ENCODE peak calls at places on chromosome 4, in ten cellular contexts. One of them, this sample, is unnamed.

GRCh38 chr4:1093391-1094335 is 19.7 kb downstream of the RNF212 start:
- DNase-seq in left colon: no peak
- DNase-seq in IMR-90: no peak
- DNase-seq in lower leg skin: no peak
- DNase-seq in stimulated activated CD4-positive, alpha-beta T cell treated with anti-CD3 and anti-CD28 coated beads, Interleukin-12 subunit alpha, Interleukin-12 subunit beta, amount 100 ng/mL, for 24 hours: no peak
- DNase-seq in iPS DF 19.7: no peak
- DNase-seq in endodermal cell: no peak
- DNase-seq in mammary epithelial cell: no peak
- DNase-seq in breast epithelium: peak
- DNase-seq in NCI-H1105 treated with DMSO at 0.1 percent for 48 hours: no peak
- DNase-seq in this sample: no peak

GRCh38 chr4:71167083-71167482 is 171.7 kb upstream of the SLC4A4 start:
- DNase-seq in left colon: no peak
- DNase-seq in IMR-90: no peak
- DNase-seq in lower leg skin: no peak
- DNase-seq in stimulated activated CD4-positive, alpha-beta T cell treated with anti-CD3 and anti-CD28 coated beads, Interleukin-12 subunit alpha, Interleukin-12 subunit beta, amount 100 ng/mL, for 24 hours: no peak
- DNase-seq in iPS DF 19.7: no peak
- DNase-seq in endodermal cell: no peak
- DNase-seq in mammary epithelial cell: no peak
- DNase-seq in breast epithelium: no peak
- DNase-seq in NCI-H1105 treated with DMSO at 0.1 percent for 48 hours: no peak
- DNase-seq in this sample: no peak

GRCh38 chr4:62644372-62644771 is 1444.2 kb downstream of the ADGRL3 start:
- DNase-seq in left colon: peak
- DNase-seq in IMR-90: no peak
- DNase-seq in lower leg skin: no peak
- DNase-seq in stimulated activated CD4-positive, alpha-beta T cell treated with anti-CD3 and anti-CD28 coated beads, Interleukin-12 subunit alpha, Interleukin-12 subunit beta, amount 100 ng/mL, for 24 hours: no peak
- DNase-seq in iPS DF 19.7: peak
- DNase-seq in endodermal cell: peak
- DNase-seq in mammary epithelial cell: peak
- DNase-seq in breast epithelium: no peak
- DNase-seq in NCI-H1105 treated with DMSO at 0.1 percent for 48 hours: peak
- DNase-seq in this sample: no peak

GRCh38 chr4:46836584-46836983 is 72.5 kb downstream of the COX7B2 start:
- DNase-seq in left colon: no peak
- DNase-seq in IMR-90: no peak
- DNase-seq in lower leg skin: no peak
- DNase-seq in stimulated activated CD4-positive, alpha-beta T cell treated with anti-CD3 and anti-CD28 coated beads, Interleukin-12 subunit alpha, Interleukin-12 subunit beta, amount 100 ng/mL, for 24 hours: no peak
- DNase-seq in iPS DF 19.7: no peak
- DNase-seq in endodermal cell: no peak
- DNase-seq in mammary epithelial cell: no peak
- DNase-seq in breast epithelium: no peak
- DNase-seq in NCI-H1105 treated with DMSO at 0.1 percent for 48 hours: no peak
- DNase-seq in this sample: no peak

GRCh38 chr4:1072830-1073446 is 40.4 kb downstream of the RNF212 start:
- DNase-seq in left colon: peak
- DNase-seq in IMR-90: peak
- DNase-seq in lower leg skin: peak
- DNase-seq in stimulated activated CD4-positive, alpha-beta T cell treated with anti-CD3 and anti-CD28 coated beads, Interleukin-12 subunit alpha, Interleukin-12 subunit beta, amount 100 ng/mL, for 24 hours: no peak
- DNase-seq in iPS DF 19.7: no peak
- DNase-seq in endodermal cell: peak
- DNase-seq in mammary epithelial cell: peak
- DNase-seq in breast epithelium: no peak
- DNase-seq in NCI-H1105 treated with DMSO at 0.1 percent for 48 hours: no peak
- DNase-seq in this sample: peak

GRCh38 chr4:4415806-4416805 is 29.2 kb downstream of the NSG1 start:
- DNase-seq in left colon: no peak
- DNase-seq in IMR-90: no peak
- DNase-seq in lower leg skin: no peak
- DNase-seq in stimulated activated CD4-positive, alpha-beta T cell treated with anti-CD3 and anti-CD28 coated beads, Interleukin-12 subunit alpha, Interleukin-12 subunit beta, amount 100 ng/mL, for 24 hours: no peak
- DNase-seq in iPS DF 19.7: no peak
- DNase-seq in endodermal cell: peak
- DNase-seq in mammary epithelial cell: no peak
- DNase-seq in breast epithelium: peak
- DNase-seq in NCI-H1105 treated with DMSO at 0.1 percent for 48 hours: no peak
- DNase-seq in this sample: no peak

GRCh38 chr4:148831945-148832344 is 389.7 kb upstream of the NR3C2 start:
- DNase-seq in left colon: no peak
- DNase-seq in IMR-90: peak
- DNase-seq in lower leg skin: no peak
- DNase-seq in stimulated activated CD4-positive, alpha-beta T cell treated with anti-CD3 and anti-CD28 coated beads, Interleukin-12 subunit alpha, Interleukin-12 subunit beta, amount 100 ng/mL, for 24 hours: no peak
- DNase-seq in iPS DF 19.7: no peak
- DNase-seq in endodermal cell: no peak
- DNase-seq in mammary epithelial cell: peak
- DNase-seq in breast epithelium: no peak
- DNase-seq in NCI-H1105 treated with DMSO at 0.1 percent for 48 hours: no peak
- DNase-seq in this sample: no peak

GRCh38 chr4:129641179-129641578 is 545.2 kb downstream of the C4orf33 start:
- DNase-seq in left colon: peak
- DNase-seq in IMR-90: peak
- DNase-seq in lower leg skin: peak
- DNase-seq in stimulated activated CD4-positive, alpha-beta T cell treated with anti-CD3 and anti-CD28 coated beads, Interleukin-12 subunit alpha, Interleukin-12 subunit beta, amount 100 ng/mL, for 24 hours: no peak
- DNase-seq in iPS DF 19.7: peak
- DNase-seq in endodermal cell: peak
- DNase-seq in mammary epithelial cell: peak
- DNase-seq in breast epithelium: no peak
- DNase-seq in NCI-H1105 treated with DMSO at 0.1 percent for 48 hours: peak
- DNase-seq in this sample: peak

GRCh38 chr4:59936566-59936965 is 1263.6 kb upstream of the ADGRL3 start:
- DNase-seq in left colon: no peak
- DNase-seq in IMR-90: no peak
- DNase-seq in lower leg skin: no peak
- DNase-seq in stimulated activated CD4-positive, alpha-beta T cell treated with anti-CD3 and anti-CD28 coated beads, Interleukin-12 subunit alpha, Interleukin-12 subunit beta, amount 100 ng/mL, for 24 hours: no peak
- DNase-seq in iPS DF 19.7: no peak
- DNase-seq in endodermal cell: no peak
- DNase-seq in mammary epithelial cell: no peak
- DNase-seq in breast epithelium: no peak
- DNase-seq in NCI-H1105 treated with DMSO at 0.1 percent for 48 hours: peak
- DNase-seq in this sample: no peak

GRCh38 chr4:133775881-133776280 is 425.7 kb downstream of the PABPC4L start:
- DNase-seq in left colon: no peak
- DNase-seq in IMR-90: peak
- DNase-seq in lower leg skin: no peak
- DNase-seq in stimulated activated CD4-positive, alpha-beta T cell treated with anti-CD3 and anti-CD28 coated beads, Interleukin-12 subunit alpha, Interleukin-12 subunit beta, amount 100 ng/mL, for 24 hours: no peak
- DNase-seq in iPS DF 19.7: no peak
- DNase-seq in endodermal cell: no peak
- DNase-seq in mammary epithelial cell: peak
- DNase-seq in breast epithelium: no peak
- DNase-seq in NCI-H1105 treated with DMSO at 0.1 percent for 48 hours: no peak
- DNase-seq in this sample: no peak

GRCh38 chr4:20037745-20038144 is 214.0 kb upstream of the SLIT2 start:
- DNase-seq in left colon: no peak
- DNase-seq in IMR-90: no peak
- DNase-seq in lower leg skin: no peak
- DNase-seq in stimulated activated CD4-positive, alpha-beta T cell treated with anti-CD3 and anti-CD28 coated beads, Interleukin-12 subunit alpha, Interleukin-12 subunit beta, amount 100 ng/mL, for 24 hours: no peak
- DNase-seq in iPS DF 19.7: no peak
- DNase-seq in endodermal cell: no peak
- DNase-seq in mammary epithelial cell: no peak
- DNase-seq in breast epithelium: no peak
- DNase-seq in NCI-H1105 treated with DMSO at 0.1 percent for 48 hours: no peak
- DNase-seq in this sample: no peak

GRCh38 chr4:183391204-183391603 is 53.2 kb upstream of the CDKN2AIP start:
- DNase-seq in left colon: no peak
- DNase-seq in IMR-90: no peak
- DNase-seq in lower leg skin: no peak
- DNase-seq in stimulated activated CD4-positive, alpha-beta T cell treated with anti-CD3 and anti-CD28 coated beads, Interleukin-12 subunit alpha, Interleukin-12 subunit beta, amount 100 ng/mL, for 24 hours: no peak
- DNase-seq in iPS DF 19.7: no peak
- DNase-seq in endodermal cell: peak
- DNase-seq in mammary epithelial cell: no peak
- DNase-seq in breast epithelium: no peak
- DNase-seq in NCI-H1105 treated with DMSO at 0.1 percent for 48 hours: no peak
- DNase-seq in this sample: no peak

GRCh38 chr4:84948056-84948455 is 18.4 kb downstream of the WDFY3 start:
- DNase-seq in left colon: no peak
- DNase-seq in IMR-90: peak
- DNase-seq in lower leg skin: no peak
- DNase-seq in stimulated activated CD4-positive, alpha-beta T cell treated with anti-CD3 and anti-CD28 coated beads, Interleukin-12 subunit alpha, Interleukin-12 subunit beta, amount 100 ng/mL, for 24 hours: no peak
- DNase-seq in iPS DF 19.7: no peak
- DNase-seq in endodermal cell: no peak
- DNase-seq in mammary epithelial cell: no peak
- DNase-seq in breast epithelium: no peak
- DNase-seq in NCI-H1105 treated with DMSO at 0.1 percent for 48 hours: no peak
- DNase-seq in this sample: no peak

GRCh38 chr4:143437476-143437875 is 76.0 kb upstream of the SMARCA5 start:
- DNase-seq in left colon: no peak
- DNase-seq in IMR-90: no peak
- DNase-seq in lower leg skin: no peak
- DNase-seq in stimulated activated CD4-positive, alpha-beta T cell treated with anti-CD3 and anti-CD28 coated beads, Interleukin-12 subunit alpha, Interleukin-12 subunit beta, amount 100 ng/mL, for 24 hours: no peak
- DNase-seq in iPS DF 19.7: no peak
- DNase-seq in endodermal cell: no peak
- DNase-seq in mammary epithelial cell: no peak
- DNase-seq in breast epithelium: no peak
- DNase-seq in NCI-H1105 treated with DMSO at 0.1 percent for 48 hours: no peak
- DNase-seq in this sample: no peak

This sample was measured in GM13976.